ENCODE peak calls at places on chromosomes 6 and 20, in four cellular contexts. One of them, this sample, is unnamed.

GRCh38 chr20:58202039-58202438 is 26.4 kb downstream of the ANKRD60 start:
- DNase-seq in coronary artery: no peak
- DNase-seq in stimulated activated CD4-positive, alpha-beta T cell treated with anti-CD3 and anti-CD28 coated beads, Interleukin-2, amount 100 ng/mL, for 24 hours: no peak
- DNase-seq in astrocyte: no peak
- DNase-seq in this sample: no peak

GRCh38 chr6:8082954-8083858 is 19.0 kb upstream of the BLOC1S5 start:
- DNase-seq in coronary artery: no peak
- DNase-seq in stimulated activated CD4-positive, alpha-beta T cell treated with anti-CD3 and anti-CD28 coated beads, Interleukin-2, amount 100 ng/mL, for 24 hours: no peak
- DNase-seq in astrocyte: peak; percentile 93
- DNase-seq in this sample: no peak

GRCh38 chr6:95087394-95088097 is 489.8 kb upstream of the MANEA start:
- DNase-seq in coronary artery: no peak
- DNase-seq in stimulated activated CD4-positive, alpha-beta T cell treated with anti-CD3 and anti-CD28 coated beads, Interleukin-2, amount 100 ng/mL, for 24 hours: no peak
- DNase-seq in astrocyte: peak; percentile 84
- DNase-seq in this sample: peak; percentile 30

GRCh38 chr6:28446818-28447511 is 3.7 kb upstream of the ZSCAN23 start:
- DNase-seq in coronary artery: no peak
- DNase-seq in stimulated activated CD4-positive, alpha-beta T cell treated with anti-CD3 and anti-CD28 coated beads, Interleukin-2, amount 100 ng/mL, for 24 hours: no peak
- DNase-seq in astrocyte: no peak
- DNase-seq in this sample: no peak

GRCh38 chr6:29487660-29488059 is at the start of gene MAS1L:
- DNase-seq in coronary artery: no peak
- DNase-seq in stimulated activated CD4-positive, alpha-beta T cell treated with anti-CD3 and anti-CD28 coated beads, Interleukin-2, amount 100 ng/mL, for 24 hours: no peak
- DNase-seq in astrocyte: no peak
- DNase-seq in this sample: no peak

GRCh38 chr6:32313964-32314363 is 57.7 kb downstream of the TSBP1 start:
- DNase-seq in coronary artery: no peak
- DNase-seq in stimulated activated CD4-positive, alpha-beta T cell treated with anti-CD3 and anti-CD28 coated beads, Interleukin-2, amount 100 ng/mL, for 24 hours: no peak
- DNase-seq in astrocyte: no peak
- DNase-seq in this sample: no peak

GRCh38 chr6:26195376-26195923 is 108.2 kb downstream of the HFE start:
- DNase-seq in coronary artery: peak; percentile 94
- DNase-seq in stimulated activated CD4-positive, alpha-beta T cell treated with anti-CD3 and anti-CD28 coated beads, Interleukin-2, amount 100 ng/mL, for 24 hours: peak; percentile 81
- DNase-seq in astrocyte: peak; percentile 95
- DNase-seq in this sample: peak; percentile 74

GRCh38 chr6:107318100-107318736 is 141.1 kb downstream of the PDSS2 start:
- DNase-seq in coronary artery: no peak
- DNase-seq in stimulated activated CD4-positive, alpha-beta T cell treated with anti-CD3 and anti-CD28 coated beads, Interleukin-2, amount 100 ng/mL, for 24 hours: peak; percentile 22
- DNase-seq in astrocyte: peak; percentile 39
- DNase-seq in this sample: peak; percentile 81

GRCh38 chr6:2182251-2182650 is 63.2 kb downstream of the GMDS start:
- DNase-seq in coronary artery: no peak
- DNase-seq in stimulated activated CD4-positive, alpha-beta T cell treated with anti-CD3 and anti-CD28 coated beads, Interleukin-2, amount 100 ng/mL, for 24 hours: no peak
- DNase-seq in astrocyte: no peak
- DNase-seq in this sample: no peak

GRCh38 chr6:142551145-142551811 is 249.5 kb downstream of the ADGRG6 start:
- DNase-seq in coronary artery: no peak
- DNase-seq in stimulated activated CD4-positive, alpha-beta T cell treated with anti-CD3 and anti-CD28 coated beads, Interleukin-2, amount 100 ng/mL, for 24 hours: peak; percentile 33
- DNase-seq in astrocyte: peak; percentile 11
- DNase-seq in this sample: no peak

GRCh38 chr6:19822134-19822533 is 15.0 kb upstream of the ID4 start:
- DNase-seq in coronary artery: no peak
- DNase-seq in stimulated activated CD4-positive, alpha-beta T cell treated with anti-CD3 and anti-CD28 coated beads, Interleukin-2, amount 100 ng/mL, for 24 hours: no peak
- DNase-seq in astrocyte: no peak
- DNase-seq in this sample: no peak

GRCh38 chr20:6245436-6245835 is 122.6 kb upstream of the FERMT1 start:
- DNase-seq in coronary artery: no peak
- DNase-seq in stimulated activated CD4-positive, alpha-beta T cell treated with anti-CD3 and anti-CD28 coated beads, Interleukin-2, amount 100 ng/mL, for 24 hours: no peak
- DNase-seq in astrocyte: no peak
- DNase-seq in this sample: no peak

GRCh38 chr6:82989891-82990290 is 75.8 kb downstream of the UBE3D start:
- DNase-seq in coronary artery: no peak
- DNase-seq in stimulated activated CD4-positive, alpha-beta T cell treated with anti-CD3 and anti-CD28 coated beads, Interleukin-2, amount 100 ng/mL, for 24 hours: no peak
- DNase-seq in astrocyte: no peak
- DNase-seq in this sample: no peak

GRCh38 chr6:115190534-115190933 is 847.7 kb upstream of the HS3ST5 start:
- DNase-seq in coronary artery: no peak
- DNase-seq in stimulated activated CD4-positive, alpha-beta T cell treated with anti-CD3 and anti-CD28 coated beads, Interleukin-2, amount 100 ng/mL, for 24 hours: no peak
- DNase-seq in astrocyte: no peak
- DNase-seq in this sample: no peak

GRCh38 chr6:121838842-121839241 is 403.4 kb downstream of the GJA1 start:
- DNase-seq in coronary artery: no peak
- DNase-seq in stimulated activated CD4-positive, alpha-beta T cell treated with anti-CD3 and anti-CD28 coated beads, Interleukin-2, amount 100 ng/mL, for 24 hours: no peak
- DNase-seq in astrocyte: peak; percentile 90
- DNase-seq in this sample: no peak

GRCh38 chr6:82113231-82113630 is 134.3 kb downstream of the IBTK start:
- DNase-seq in coronary artery: no peak
- DNase-seq in stimulated activated CD4-positive, alpha-beta T cell treated with anti-CD3 and anti-CD28 coated beads, Interleukin-2, amount 100 ng/mL, for 24 hours: no peak
- DNase-seq in astrocyte: peak; percentile 23
- DNase-seq in this sample: no peak

GRCh38 chr6:131890091-131890490 is 61.1 kb downstream of the CCN2 start:
- DNase-seq in coronary artery: no peak
- DNase-seq in stimulated activated CD4-positive, alpha-beta T cell treated with anti-CD3 and anti-CD28 coated beads, Interleukin-2, amount 100 ng/mL, for 24 hours: no peak
- DNase-seq in astrocyte: no peak
- DNase-seq in this sample: no peak

GRCh38 chr6:151716446-151717047 is 90.9 kb upstream of the ESR1 start:
- DNase-seq in coronary artery: no peak
- DNase-seq in stimulated activated CD4-positive, alpha-beta T cell treated with anti-CD3 and anti-CD28 coated beads, Interleukin-2, amount 100 ng/mL, for 24 hours: no peak
- DNase-seq in astrocyte: no peak
- DNase-seq in this sample: no peak

GRCh38 chr6:37540390-37540789 is 40.7 kb upstream of the CCDC167 start:
- DNase-seq in coronary artery: no peak
- DNase-seq in stimulated activated CD4-positive, alpha-beta T cell treated with anti-CD3 and anti-CD28 coated beads, Interleukin-2, amount 100 ng/mL, for 24 hours: no peak
- DNase-seq in astrocyte: no peak
- DNase-seq in this sample: no peak

GRCh38 chr6:89360415-89360999 is 8.0 kb upstream of the UBE2J1 start:
- DNase-seq in coronary artery: no peak
- DNase-seq in stimulated activated CD4-positive, alpha-beta T cell treated with anti-CD3 and anti-CD28 coated beads, Interleukin-2, amount 100 ng/mL, for 24 hours: no peak
- DNase-seq in astrocyte: peak; percentile 87
- DNase-seq in this sample: no peak

GRCh38 chr6:152308306-152308705 is 328.9 kb downstream of the SYNE1 start:
- DNase-seq in coronary artery: no peak
- DNase-seq in stimulated activated CD4-positive, alpha-beta T cell treated with anti-CD3 and anti-CD28 coated beads, Interleukin-2, amount 100 ng/mL, for 24 hours: no peak
- DNase-seq in astrocyte: no peak
- DNase-seq in this sample: no peak

This sample was measured in NCI-H526 treated with DMSO at 0.1 percent for 48 hours.